ENCODE peak calls at places on chromosome 3, in four cellular contexts. X is EH, M is SK-N-DZ, G is AML-193. V is an unnamed sample.

GRCh38 chr3:174442317-174442682 is 416.8 kb upstream of the NAALADL2 start:
- DNase-seq in X (no peak), M (no peak), G (no peak), V (no peak)

GRCh38 chr3:57098418-57099310 is 38.2 kb downstream of the SPATA12 start:
- DNase-seq in X (no peak), M (no peak), G (no peak), V (no peak)

GRCh38 chr3:48863122-48863521 is 15.4 kb upstream of the PRKAR2A start:
- DNase-seq in X (no peak), M (no peak), G (no peak), V (no peak)

GRCh38 chr3:4595709-4596108 is 102.6 kb downstream of the ITPR1 start:
- DNase-seq in X (no peak), M (peak), G (no peak), V (no peak)

GRCh38 chr3:165827883-165828282 is 9.3 kb downstream of the BCHE start:
- DNase-seq in X (no peak), M (no peak), G (no peak), V (no peak)

GRCh38 chr3:158106773-158107461 is 697 bp upstream of the SHOX2 start:
- DNase-seq in X (peak), M (peak), G (no peak), V (no peak)

GRCh38 chr3:123071146-123071545 is 4.3 kb downstream of the PDIA5 start:
- DNase-seq in X (no peak), M (peak), G (no peak), V (no peak)

GRCh38 chr3:58577269-58577821 is at the start of gene FAM107A:
- DNase-seq in X (peak), M (no peak), G (no peak), V (no peak)

GRCh38 chr3:107662109-107662477 is 139.3 kb downstream of the BBX start:
- DNase-seq in X (peak), M (no peak), G (no peak), V (peak)

GRCh38 chr3:171351676-171352075 is 108.5 kb downstream of the TNIK start:
- DNase-seq in X (peak), M (no peak), G (no peak), V (peak)

GRCh38 chr3:163315786-163316185 is 1762.5 kb downstream of the SI start:
- DNase-seq in X (no peak), M (no peak), G (no peak), V (no peak)

GRCh38 chr3:179902061-179902460 is 134.7 kb downstream of the PEX5L start:
- DNase-seq in X (no peak), M (peak), G (no peak), V (no peak)

GRCh38 chr3:150594150-150594549 is 9.0 kb upstream of the SELENOT start:
- DNase-seq in X (no peak), M (no peak), G (no peak), V (no peak)

GRCh38 chr3:117736851-117737250 is 1027.3 kb downstream of the TUSC7 start:
- DNase-seq in X (no peak), M (no peak), G (no peak), V (no peak)

GRCh38 chr3:179652467-179653105 is at the start of gene USP13:
- DNase-seq in X (peak), M (peak), G (peak), V (peak)

GRCh38 chr3:114527036-114527644 is 233.3 kb downstream of the TIGIT start:
- DNase-seq in X (peak), M (no peak), G (peak), V (no peak)

GRCh38 chr3:126468028-126468891 is 7.4 kb downstream of the ZXDC start:
- DNase-seq in X (peak), M (no peak), G (peak), V (peak)

GRCh38 chr3:25426408-25426807 is 1.7 kb upstream of the RARB start:
- DNase-seq in X (peak), M (no peak), G (no peak), V (no peak)

GRCh38 chr3:34206996-34207395 is 408.6 kb downstream of the PDCD6IP start:
- DNase-seq in X (peak), M (no peak), G (no peak), V (no peak)

GRCh38 chr3:93867425-93867824 is 106.3 kb downstream of the PROS1 start:
- DNase-seq in X (no peak), M (no peak), G (peak), V (peak)

GRCh38 chr3:127105587-127105986 is 87.3 kb upstream of the PRR23E start:
- DNase-seq in X (no peak), M (no peak), G (no peak), V (no peak)

GRCh38 chr3:53821631-53822068 is 24.6 kb downstream of the CHDH start:
- DNase-seq in X (peak), M (no peak), G (no peak), V (no peak)

GRCh38 chr3:27758083-27758482 is 36.0 kb upstream of the EOMES start:
- DNase-seq in X (peak), M (no peak), G (no peak), V (peak)

GRCh38 chr3:39292961-39293360 is 13.1 kb upstream of the CX3CR1 start:
- DNase-seq in X (no peak), M (no peak), G (no peak), V (no peak)

GRCh38 chr3:160040181-160040580 is 51.5 kb downstream of the IL12A start:
- DNase-seq in X (no peak), M (no peak), G (no peak), V (no peak)

GRCh38 chr3:153959321-153959717 is 161.9 kb upstream of the ARHGEF26 start:
- DNase-seq in X (no peak), M (no peak), G (no peak), V (no peak)

GRCh38 chr3:76501315-76501714 is 538.6 kb upstream of the ROBO2 start:
- DNase-seq in X (no peak), M (no peak), G (no peak), V (no peak)

GRCh38 chr3:40615110-40615915 is 90.6 kb downstream of the ZNF621 start:
- DNase-seq in X (no peak), M (peak), G (no peak), V (no peak)

GRCh38 chr3:123066896-123067688 is at the start of gene PDIA5:
- DNase-seq in X (peak), M (peak), G (peak), V (peak)

GRCh38 chr3:73365756-73366397 is 258.9 kb downstream of the PDZRN3 start:
- DNase-seq in X (peak), M (no peak), G (no peak), V (no peak)

GRCh38 chr3:180296971-180297370 is 260.2 kb upstream of the PEX5L start:
- DNase-seq in X (no peak), M (no peak), G (no peak), V (no peak)

GRCh38 chr3:139448104-139448503 is 28.2 kb downstream of the RBP2 start:
- DNase-seq in X (peak), M (no peak), G (no peak), V (no peak)

GRCh38 chr3:43288366-43288765 is 2.0 kb downstream of the SNRK start:
- DNase-seq in X (peak), M (no peak), G (peak), V (peak)

GRCh38 chr3:153829596-153830170 is 291.5 kb upstream of the ARHGEF26 start:
- DNase-seq in X (no peak), M (no peak), G (peak), V (no peak)

GRCh38 chr3:48695113-48695753 is 9.5 kb upstream of the NCKIPSD start:
- DNase-seq in X (peak), M (no peak), G (no peak), V (no peak)

GRCh38 chr3:32556332-32556731 is 14.3 kb downstream of the DYNC1LI1 start:
- DNase-seq in X (no peak), M (no peak), G (no peak), V (no peak)

GRCh38 chr3:58180099-58180880 is 30.5 kb downstream of the DNASE1L3 start:
- DNase-seq in X (no peak), M (no peak), G (no peak), V (no peak)

V was measured in MV-4-11.